ENCODE peak calls at places on chromosomes 1 and 21, in nine cellular contexts. C, M, G, D, S, Q, E, Y and F are unnamed samples.

GRCh38 chr1:13814131-13814530 is 114.1 kb downstream of the PRDM2 start:
- DNase-seq in Q (no peak), C (no peak), Y (no peak), G (no peak), E (no peak), D (no peak), M (no peak), S (no peak), F (peak)

GRCh38 chr1:101235696-101236545 is 898 bp upstream of the S1PR1 start:
- DNase-seq in Q (peak), G (peak), C (no peak), D (no peak), E (no peak), M (peak), Y (peak), S (peak), F (no peak)

GRCh38 chr1:10679521-10680220 is 116.8 kb downstream of the CASZ1 start:
- DNase-seq in G (peak), M (no peak), S (no peak), Y (no peak), C (peak), Q (peak), E (no peak), D (peak), F (no peak)

GRCh38 chr1:24141311-24141997 is 1.5 kb downstream of the IL22RA1 start:
- DNase-seq in M (no peak), E (no peak), D (no peak), C (no peak), Q (no peak), G (no peak), S (no peak), Y (no peak), F (no peak)

GRCh38 chr1:101257500-101258325 is 20.9 kb downstream of the S1PR1 start:
- DNase-seq in S (no peak), E (no peak), Y (no peak), C (no peak), Q (no peak), G (no peak), M (no peak), D (peak), F (no peak)

GRCh38 chr1:86692636-86693035 is 11.7 kb upstream of the SH3GLB1 start:
- DNase-seq in G (no peak), E (no peak), M (no peak), D (no peak), S (no peak), Y (no peak), Q (no peak), C (no peak), F (no peak)

GRCh38 chr1:166479052-166479631 is 312.3 kb upstream of the FAM78B start:
- DNase-seq in S (peak), M (peak), G (peak), D (peak), E (peak), Q (peak), Y (no peak), C (no peak), F (no peak)

GRCh38 chr1:232968965-232969364 is 18.6 kb downstream of the NTPCR start:
- DNase-seq in D (no peak), E (no peak), C (no peak), Q (no peak), Y (no peak), M (no peak), S (no peak), G (peak), F (no peak)

GRCh38 chr1:199383791-199384190 is 643.7 kb upstream of the NR5A2 start:
- DNase-seq in G (no peak), D (no peak), E (no peak), M (no peak), C (no peak), S (no peak), Q (no peak), Y (no peak), F (no peak)

GRCh38 chr1:97368296-97368695 is 552.5 kb downstream of the DPYD start:
- DNase-seq in M (no peak), G (no peak), E (no peak), Q (no peak), Y (no peak), S (no peak), C (no peak), D (no peak), F (no peak)

GRCh38 chr21:44758781-44759627 is 42.6 kb downstream of the UBE2G2 start:
- DNase-seq in Y (no peak), G (no peak), S (no peak), C (no peak), E (no peak), D (no peak), Q (no peak), M (no peak), F (peak)

GRCh38 chr1:64765826-64766225 is 21.0 kb downstream of the RAVER2 start:
- DNase-seq in S (no peak), G (no peak), E (peak), C (no peak), Q (no peak), M (no peak), D (no peak), Y (no peak), F (no peak)

GRCh38 chr1:3419415-3420204 is 34.9 kb upstream of the ARHGEF16 start:
- DNase-seq in D (peak), Q (no peak), S (no peak), Y (no peak), G (no peak), E (no peak), C (no peak), M (no peak), F (no peak)

GRCh38 chr21:20023199-20023598 is 975.0 kb upstream of the NCAM2 start:
- DNase-seq in G (no peak), Q (no peak), Y (no peak), M (no peak), S (no peak), E (no peak), C (no peak), D (no peak), F (no peak)

GRCh38 chr1:162265983-162266382 is 110.7 kb downstream of the SPATA46 start:
- DNase-seq in S (no peak), Y (no peak), M (no peak), Q (no peak), D (no peak), E (no peak), C (no peak), G (no peak), F (no peak)

GRCh38 chr21:37266515-37267221 is 466 bp downstream of the VPS26C start:
- DNase-seq in S (no peak), M (no peak), G (peak), C (peak), E (peak), Y (peak), D (no peak), Q (peak), F (no peak)

GRCh38 chr1:165356876-165357275 is 361 bp upstream of the LMX1A start:
- DNase-seq in D (no peak), E (no peak), G (no peak), C (no peak), S (no peak), Y (no peak), M (no peak), Q (peak), F (no peak)

GRCh38 chr1:2349821-2350220 is 41.5 kb downstream of the MORN1 start:
- DNase-seq in S (no peak), Y (peak), M (no peak), C (no peak), E (no peak), D (no peak), Q (no peak), G (no peak), F (no peak)

GRCh38 chr21:36005018-36005417 is 55.3 kb downstream of the SETD4 start:
- DNase-seq in D (peak), G (peak), M (no peak), Y (peak), Q (no peak), S (no peak), C (no peak), E (no peak), F (peak)

GRCh38 chr1:87867631-87868030 is 539.0 kb downstream of the LMO4 start:
- DNase-seq in E (no peak), Q (no peak), M (no peak), G (peak), D (no peak), Y (no peak), C (no peak), S (no peak), F (no peak)

GRCh38 chr1:212613440-212614335 is 5.1 kb downstream of the ATF3 start:
- DNase-seq in C (no peak), G (peak), E (no peak), S (no peak), M (no peak), D (no peak), Q (no peak), Y (no peak), F (no peak)

GRCh38 chr1:117268926-117269378 is 58.2 kb upstream of the VTCN1 start:
- DNase-seq in S (no peak), M (no peak), G (no peak), E (no peak), C (peak), Y (no peak), Q (no peak), D (no peak), F (no peak)

GRCh38 chr1:5492861-5493260 is 499.4 kb downstream of the NPHP4 start:
- DNase-seq in D (no peak), C (no peak), S (no peak), Q (no peak), E (no peak), M (no peak), Y (no peak), G (no peak), F (no peak)

GRCh38 chr1:172478485-172478884 is 34.6 kb upstream of the PIGC start:
- DNase-seq in Q (no peak), Y (no peak), M (no peak), G (no peak), C (no peak), S (no peak), D (no peak), E (no peak), F (no peak)

GRCh38 chr1:57494679-57495078 is 70.8 kb upstream of the DAB1 start:
- DNase-seq in Q (no peak), E (no peak), S (no peak), C (no peak), D (no peak), G (peak), M (no peak), Y (no peak), F (no peak)

GRCh38 chr21:35102488-35103407 is 53.6 kb upstream of the RUNX1 start:
- DNase-seq in G (no peak), E (no peak), C (no peak), S (peak), Y (peak), M (peak), D (peak), Q (no peak), F (no peak)

GRCh38 chr1:155001688-155002474 is 721 bp upstream of the ZBTB7B start:
- DNase-seq in M (peak), Q (peak), D (peak), G (peak), E (peak), S (peak), Y (peak), C (peak), F (peak)

GRCh38 chr1:231058416-231059109 is 18.5 kb upstream of the FAM89A start:
- DNase-seq in S (no peak), M (no peak), D (no peak), Q (no peak), Y (no peak), E (no peak), G (no peak), C (no peak), F (no peak)

GRCh38 chr1:103111926-103112325 is 3.6 kb upstream of the COL11A1 start:
- DNase-seq in Y (no peak), S (no peak), G (no peak), Q (no peak), E (no peak), D (no peak), C (no peak), M (no peak), F (no peak)

GRCh38 chr1:235270625-235271024 is 57.4 kb downstream of the ARID4B start:
- DNase-seq in Q (no peak), G (peak), S (no peak), Y (no peak), D (no peak), M (no peak), C (no peak), E (no peak), F (no peak)

GRCh38 chr1:20698195-20698910 is 19.5 kb downstream of the KIF17 start:
- DNase-seq in M (no peak), E (no peak), D (no peak), G (peak), C (no peak), Y (no peak), S (no peak), Q (no peak), F (no peak)

GRCh38 chr1:33250724-33251123 is 5.6 kb upstream of the ZNF362 start:
- DNase-seq in C (no peak), Y (no peak), M (no peak), D (no peak), G (no peak), S (no peak), E (no peak), Q (no peak), F (no peak)

GRCh38 chr1:16980473-16981268 is at the start of gene MFAP2:
- DNase-seq in M (no peak), G (peak), D (no peak), Y (no peak), C (no peak), E (no peak), Q (peak), S (no peak), F (no peak)

GRCh38 chr1:10980094-10980577 is 32.3 kb upstream of the TARDBP start:
- DNase-seq in E (peak), G (peak), Y (peak), M (no peak), Q (peak), D (peak), C (peak), S (no peak), F (no peak)

GRCh38 chr1:46991083-46991923 is 32.2 kb upstream of the CYP4X1 start:
- DNase-seq in E (no peak), D (no peak), C (no peak), Q (no peak), M (no peak), S (no peak), G (peak), Y (no peak), F (no peak)

GRCh38 chr1:231973840-231974239 is 347.2 kb downstream of the DISC1 start:
- DNase-seq in Y (no peak), G (peak), E (no peak), Q (no peak), D (no peak), M (no peak), S (no peak), C (no peak), F (no peak)

GRCh38 chr1:91020486-91020885 is 1.3 kb downstream of the ZNF644 start:
- DNase-seq in Y (no peak), Q (no peak), E (no peak), S (no peak), C (no peak), G (peak), M (no peak), D (no peak), F (no peak)

GRCh38 chr1:165289556-165289955 is 67.0 kb downstream of the LMX1A start:
- DNase-seq in M (no peak), G (no peak), S (no peak), E (no peak), Q (no peak), C (no peak), D (no peak), Y (no peak), F (no peak)

GRCh38 chr1:214816603-214817002 is 213.6 kb downstream of the CENPF start:
- DNase-seq in Q (no peak), C (no peak), S (no peak), M (no peak), Y (no peak), G (no peak), E (no peak), D (no peak), F (no peak)
- TF ChIP-seq CTCF in Q (peak), C (no peak), S (no peak), M (no peak), Y (no peak), G (peak), E (no peak), D (no peak), F (peak)

GRCh38 chr1:247681288-247681897 is 1.9 kb upstream of the OR13G1 start:
- DNase-seq in C (no peak), E (peak), M (no peak), Q (peak), Y (no peak), G (peak), D (peak), S (peak), F (no peak)
- TF ChIP-seq CTCF in C (no peak), E (peak), M (peak), Q (peak), Y (peak), G (peak), D (peak), S (peak), F (peak)

GRCh38 chr1:182569939-182570610 is 19.0 kb downstream of the RNASEL start:
- DNase-seq in D (no peak), G (no peak), S (no peak), M (no peak), E (no peak), C (no peak), Y (no peak), Q (no peak), F (no peak)
- TF ChIP-seq CTCF in D (no peak), G (no peak), S (no peak), M (no peak), E (no peak), C (no peak), Y (no peak), Q (no peak), F (no peak)

GRCh38 chr1:156866679-156867015 is 6.0 kb downstream of the NTRK1 start:
- DNase-seq in M (no peak), G (no peak), S (no peak), D (no peak), Q (no peak), C (no peak), E (no peak), Y (no peak), F (no peak)

GRCh38 chr1:156865865-156866678 is 5.4 kb downstream of the NTRK1 start:
- DNase-seq in Q (no peak), E (no peak), C (no peak), G (no peak), S (no peak), Y (no peak), D (no peak), M (no peak), F (no peak)

GRCh38 chr1:156862602-156863599 is 2.2 kb downstream of the NTRK1 start:
- DNase-seq in Y (no peak), G (no peak), S (no peak), E (no peak), M (no peak), C (no peak), Q (no peak), D (no peak), F (no peak)

GRCh38 chr1:156865258-156865657 is 4.6 kb downstream of the NTRK1 start:
- DNase-seq in S (no peak), C (no peak), Q (no peak), E (no peak), D (no peak), Y (no peak), G (no peak), M (no peak), F (no peak)

DNA sequence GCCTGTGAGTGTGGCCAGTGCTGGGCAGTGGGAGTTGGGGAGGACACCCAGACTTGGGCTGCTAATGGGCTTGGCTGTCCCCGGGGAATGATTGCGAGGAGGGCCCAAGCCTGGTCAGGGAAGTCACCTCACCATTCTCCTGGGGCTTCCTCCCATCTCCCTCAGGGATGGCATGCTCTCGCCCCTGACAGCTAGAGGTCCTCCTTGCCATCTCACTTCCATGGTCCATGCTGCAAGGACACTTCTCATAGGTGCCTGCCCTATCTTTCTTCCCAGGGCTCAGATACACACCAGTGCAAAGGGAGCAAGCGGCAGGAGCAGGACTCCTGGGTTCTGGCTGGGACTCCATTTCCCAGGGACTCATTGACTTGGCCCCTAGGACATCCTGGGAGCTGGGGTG is 4.1 kb downstream of the NTRK1 start:
- DNase-seq in C (no peak), Y (no peak), M (no peak), Q (no peak), G (no peak), S (no peak), D (no peak), E (no peak), F (no peak)
- TF ChIP-seq CTCF in C (no peak), Y (no peak), M (no peak), Q (no peak), G (no peak), S (no peak), D (no peak), E (no peak), F (no peak)

GRCh38 chr1:203464226-203464625 is 11.4 kb upstream of the PRELP start:
- DNase-seq in S (no peak), M (no peak), Q (no peak), G (no peak), Y (no peak), D (no peak), E (no peak), C (no peak), F (no peak)

GRCh38 chr1:203462878-203463277 is 12.7 kb upstream of the PRELP start:
- DNase-seq in G (peak), C (no peak), D (no peak), Q (no peak), Y (peak), S (no peak), M (no peak), E (no peak), F (no peak)

GRCh38 chr1:203464743-203465142 is 10.9 kb upstream of the PRELP start:
- DNase-seq in S (no peak), Y (peak), D (no peak), G (no peak), M (no peak), C (no peak), Q (no peak), E (no peak), F (no peak)

GRCh38 chr1:203462143-203462542 is 13.5 kb upstream of the PRELP start:
- DNase-seq in G (no peak), S (no peak), Q (no peak), C (no peak), D (no peak), Y (no peak), M (no peak), E (no peak), F (no peak)

GRCh38 chr1:203463469-203464062 is 12.0 kb upstream of the PRELP start:
- DNase-seq in E (no peak), Q (no peak), S (no peak), G (peak), C (no peak), D (no peak), M (no peak), Y (no peak), F (no peak)
- TF ChIP-seq CTCF in E (no peak), Q (no peak), S (peak), G (peak), C (no peak), D (no peak), M (no peak), Y (peak), F (peak)

DNA sequence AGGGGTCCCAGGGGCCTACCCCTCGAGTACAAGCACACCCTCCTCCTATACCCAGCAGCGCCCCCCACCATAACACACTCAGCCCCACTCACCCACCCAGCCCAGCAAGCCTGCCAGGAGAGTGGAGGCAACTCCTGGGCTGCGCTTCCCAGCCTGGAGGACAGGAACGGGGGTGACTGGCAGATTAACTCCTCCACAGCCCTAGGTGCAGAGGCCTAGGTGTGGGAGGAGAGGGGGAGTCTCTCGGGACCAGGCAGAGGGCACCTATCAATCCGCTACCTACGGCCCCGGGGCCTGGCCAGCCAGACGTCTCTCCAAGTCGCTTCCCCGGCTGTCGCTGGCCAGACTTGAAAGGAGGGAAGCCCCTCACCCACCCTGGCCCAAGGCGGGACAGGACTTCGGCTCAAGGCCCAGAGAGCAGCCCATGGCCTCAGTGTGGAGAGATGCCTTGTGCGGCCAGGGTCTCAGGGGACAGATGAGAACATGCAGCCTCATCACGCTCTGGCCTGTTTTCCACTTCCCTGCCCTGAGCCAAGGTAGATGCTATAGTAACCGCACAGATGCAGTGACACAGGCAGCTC is 24.9 kb downstream of the MATN1 start:
- DNase-seq in M (no peak), D (no peak), E (no peak), S (no peak), G (peak), C (peak), Q (no peak), Y (peak), F (no peak)
- TF ChIP-seq CTCF in M (no peak), D (no peak), E (no peak), S (no peak), G (no peak), C (no peak), Q (no peak), Y (no peak), F (no peak)

DNA sequence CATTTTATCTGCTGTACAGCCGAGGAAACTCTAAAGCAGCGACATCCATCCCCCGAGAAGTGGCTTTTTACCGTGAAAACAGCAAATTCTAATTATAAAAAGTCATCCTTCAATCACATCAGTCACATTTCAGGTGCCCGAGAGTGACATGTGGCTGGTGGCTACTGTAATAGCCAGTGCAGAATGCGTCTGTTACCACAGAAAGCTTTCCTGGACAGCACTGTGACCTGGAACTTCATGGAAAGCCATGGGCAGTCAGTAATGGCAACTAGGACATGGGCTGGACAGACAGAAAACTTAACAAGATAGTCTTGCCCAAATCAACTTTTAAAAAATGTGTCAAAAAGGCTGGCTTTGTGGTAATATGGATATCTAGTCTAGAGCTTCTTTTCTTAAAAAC is 106.6 kb downstream of the BCAR3 start:
- DNase-seq in M (no peak), D (no peak), Q (no peak), S (no peak), E (no peak), C (no peak), Y (no peak), G (no peak), F (no peak)
- TF ChIP-seq CTCF in M (no peak), D (no peak), Q (no peak), S (no peak), E (no peak), C (no peak), Y (no peak), G (no peak), F (no peak)